ENCODE peak calls at places on chromosomes 5 and 9, in six cellular contexts. F is breast epithelium; R is CD8-positive, alpha-beta T cell; S is Calu3; M is cardiac fibroblast; K is A549. O is an unnamed sample.

GRCh38 chr9:95778957-95779356 is 96.5 kb upstream of the ERCC6L2 start:
- DNase-seq in M (peak; percentile 83), S (no peak), F (no peak), K (no peak), R (no peak), O (no peak)

GRCh38 chr9:113523421-113524141 is 60.1 kb downstream of the RGS3 start:
- DNase-seq in R (peak; percentile 74), S (no peak), K (no peak), M (no peak), F (no peak), O (peak; percentile 73)

GRCh38 chr5:39138182-39138487 is 63.9 kb upstream of the RICTOR start:
- DNase-seq in R (no peak), F (no peak), S (no peak), K (no peak), M (no peak), O (no peak)

GRCh38 chr5:69129413-69129812 is 35.6 kb downstream of the SLC30A5 start:
- DNase-seq in S (no peak), F (no peak), K (peak; percentile 55), R (no peak), M (peak; percentile 70), O (no peak)

GRCh38 chr5:110784901-110785300 is 46.1 kb downstream of the SLC25A46 start:
- DNase-seq in M (no peak), F (no peak), R (no peak), K (no peak), S (no peak), O (no peak)

GRCh38 chr9:91427873-91428272 is 4.2 kb upstream of the NFIL3 start:
- DNase-seq in S (peak; percentile 44), M (peak; percentile 83), K (no peak), F (no peak), R (no peak), O (no peak)

GRCh38 chr9:90322296-90322695 is 320.3 kb downstream of the DIRAS2 start:
- DNase-seq in F (no peak), R (no peak), M (peak; percentile 60), S (no peak), K (no peak), O (no peak)

GRCh38 chr9:129933215-129933614 is 98.0 kb downstream of the USP20 start:
- DNase-seq in M (no peak), S (no peak), R (no peak), F (no peak), K (no peak), O (no peak)

GRCh38 chr5:84036842-84037241 is 316.2 kb upstream of the HAPLN1 start:
- DNase-seq in S (no peak), M (no peak), K (no peak), R (no peak), F (no peak), O (no peak)

GRCh38 chr9:37430841-37431597 is 8.5 kb downstream of the GRHPR start:
- DNase-seq in M (no peak), K (no peak), S (no peak), R (no peak), F (no peak), O (no peak)
- TF ChIP-seq CTCF in M (no peak), K (no peak), S (no peak), R (no peak), F (no peak), O (no peak)

GRCh38 chr9:98046161-98046543 is 10.4 kb upstream of the NANS start:
- DNase-seq in M (no peak), S (no peak), K (no peak), R (no peak), F (no peak), O (no peak)

GRCh38 chr9:98047002-98047401 is 9.5 kb upstream of the NANS start:
- DNase-seq in S (no peak), R (no peak), F (no peak), M (no peak), K (no peak), O (no peak)

GRCh38 chr9:98045234-98046160 is 11.0 kb upstream of the NANS start:
- DNase-seq in K (no peak), R (no peak), M (no peak), F (no peak), S (no peak), O (no peak)

GRCh38 chr9:98040212-98040611 is 16.3 kb upstream of the NANS start:
- DNase-seq in F (no peak), R (no peak), S (no peak), M (no peak), K (no peak), O (no peak)

GRCh38 chr9:98043921-98044320 is 12.6 kb upstream of the NANS start:
- DNase-seq in K (no peak), M (no peak), F (no peak), R (no peak), S (no peak), O (no peak)
- TF ChIP-seq CTCF in K (no peak), M (no peak), F (no peak), R (no peak), S (no peak), O (no peak)

DNA sequence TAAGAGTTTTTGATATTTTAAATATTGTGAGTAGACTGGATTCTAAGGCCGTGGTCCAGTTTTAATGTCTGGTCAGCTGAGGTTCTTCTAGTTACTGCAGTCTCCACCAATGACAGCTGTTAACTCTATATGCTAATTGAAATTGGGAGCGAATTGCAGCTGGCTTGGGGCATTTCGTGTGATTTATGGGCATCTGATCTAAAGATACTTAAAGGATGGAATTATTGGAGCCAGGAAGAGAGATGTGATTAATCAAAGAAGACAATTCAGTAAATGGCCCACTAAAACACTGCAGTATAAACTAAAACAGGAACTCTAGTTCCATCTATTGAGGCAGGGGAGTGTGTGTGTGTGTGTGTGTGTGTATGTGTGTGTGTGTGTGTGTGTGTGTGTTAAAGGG is 157.5 kb upstream of the IQGAP2 start:
- DNase-seq in M (no peak), S (no peak), F (no peak), R (no peak), K (no peak), O (no peak)
- TF ChIP-seq CTCF in M (no peak), S (no peak), F (no peak), R (no peak), K (no peak), O (no peak)

DNA sequence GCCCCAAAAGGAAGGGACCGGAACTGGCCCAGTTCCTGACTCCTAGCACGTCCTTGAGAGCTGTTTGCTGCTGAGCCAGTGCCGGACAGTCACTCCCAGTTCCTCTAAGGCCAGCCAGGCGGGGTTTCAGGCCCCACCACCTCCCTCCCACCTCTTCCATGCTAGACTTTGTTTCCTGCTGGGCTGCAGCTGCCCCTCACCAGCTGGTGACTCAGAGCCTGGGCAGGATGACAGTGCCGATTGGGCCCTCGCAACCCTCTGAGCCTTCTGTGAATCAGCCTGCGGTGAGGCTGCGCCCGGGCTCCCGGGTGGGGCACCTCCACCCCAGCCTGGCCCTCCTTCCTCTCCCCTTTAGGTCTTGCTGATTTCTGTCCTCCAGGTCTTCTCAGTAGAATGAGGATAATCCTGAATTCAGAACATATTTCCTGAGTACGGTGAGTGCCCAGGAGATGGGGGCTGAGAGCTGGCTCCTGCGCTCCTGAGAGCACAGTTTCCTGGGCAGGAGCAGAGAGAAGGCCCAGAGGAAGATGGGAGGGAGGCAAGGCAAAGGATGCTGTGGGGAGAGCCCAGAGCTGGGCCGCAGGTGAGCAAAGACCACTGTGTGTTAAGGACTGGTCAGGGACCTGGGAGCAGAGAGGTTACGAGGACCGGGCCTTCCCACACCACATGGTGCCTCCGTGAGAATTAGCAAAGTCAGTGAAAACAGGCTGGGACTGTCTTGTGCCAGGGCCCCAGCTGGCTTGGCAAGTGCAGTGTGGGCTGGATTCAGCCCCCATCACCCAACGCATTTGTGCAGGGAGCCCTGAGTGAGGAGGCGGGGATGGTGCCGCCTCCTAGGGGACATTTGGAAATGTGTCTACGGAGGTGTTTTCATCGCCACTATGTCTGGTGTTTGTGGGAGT is 32.9 kb upstream of the STXBP1 start:
- DNase-seq in S (peak; percentile 88), F (peak; percentile 91), K (peak; percentile 87), M (peak; percentile 95), R (peak; percentile 85), O (peak; percentile 44)
- TF ChIP-seq CTCF in S (no peak), F (no peak), K (peak; percentile 50), M (peak; percentile 52), R (no peak), O (no peak)

DNA sequence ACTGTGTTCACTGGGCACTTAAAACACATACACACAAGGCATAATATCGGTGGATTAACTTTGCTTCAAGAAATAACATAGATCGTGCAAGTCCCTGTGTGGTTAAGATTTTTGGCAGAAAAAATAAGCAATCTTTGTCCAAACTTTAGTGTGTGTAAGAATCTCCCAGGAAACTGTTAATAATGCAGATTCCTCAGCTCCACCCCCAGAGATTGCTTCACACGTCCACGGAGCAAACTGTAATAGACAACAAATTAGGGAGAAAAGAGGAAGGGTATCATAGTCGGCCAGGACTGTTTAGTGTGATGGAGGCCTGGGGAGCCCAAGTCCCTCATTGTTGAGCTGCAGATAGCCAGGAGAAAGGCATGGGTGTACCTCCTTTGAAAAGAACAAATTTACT is 84.8 kb downstream of the PJA2 start:
- DNase-seq in R (no peak), F (no peak), K (no peak), S (no peak), M (peak; percentile 62), O (no peak)
- TF ChIP-seq CTCF in R (no peak), F (no peak), K (no peak), S (no peak), M (no peak), O (no peak)

DNA sequence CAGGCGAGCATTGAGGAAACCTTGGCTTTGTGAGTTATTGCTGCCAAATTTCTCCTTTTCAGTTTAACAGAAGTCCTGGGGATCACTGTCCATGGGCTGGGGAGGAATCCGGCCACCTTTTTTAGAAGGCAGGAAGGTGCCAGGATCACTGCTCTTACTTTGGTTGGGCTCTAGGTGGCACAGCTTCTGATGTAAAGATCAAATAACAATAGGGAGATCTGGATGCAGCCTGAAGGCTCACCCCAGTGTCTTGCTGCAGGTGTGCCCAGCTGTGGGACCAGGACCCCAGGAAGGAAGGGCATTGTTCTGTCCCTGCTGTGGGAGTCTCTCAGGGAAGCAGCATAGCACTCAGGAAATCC is 69.5 kb downstream of the DAB2IP start:
- DNase-seq in K (peak; percentile 52), F (no peak), R (no peak), M (no peak), S (no peak), O (no peak)
- TF ChIP-seq CTCF in K (no peak), F (no peak), R (no peak), M (no peak), S (no peak), O (no peak)

DNA sequence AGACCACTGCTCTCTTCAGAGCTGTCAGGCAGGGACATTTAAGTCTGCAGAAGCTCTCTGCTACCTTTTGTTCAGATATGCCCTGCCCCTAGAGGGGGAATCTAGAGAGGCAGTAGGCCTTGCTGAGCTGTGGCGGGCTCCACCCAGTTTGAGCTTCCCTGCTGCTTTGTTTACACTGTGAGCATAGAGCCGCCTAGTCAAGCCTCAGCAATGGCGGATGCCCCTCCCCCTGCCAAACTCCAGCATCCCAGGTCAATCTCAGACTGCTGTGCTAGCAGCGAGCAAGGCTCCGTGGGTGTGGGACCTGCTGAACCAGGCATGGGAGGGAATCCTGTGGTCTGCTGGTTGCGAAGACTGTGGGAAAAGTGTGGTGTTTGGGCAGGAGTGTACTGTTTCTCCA is 59.9 kb downstream of the CAVIN4 start:
- DNase-seq in M (no peak), F (no peak), R (no peak), S (peak; percentile 2), K (no peak), O (no peak)
- TF ChIP-seq CTCF in M (no peak), F (no peak), R (no peak), S (no peak), K (no peak), O (no peak)